ENCODE peak calls at places on chromosomes 4 and X, in five cellular contexts. E is CD8-positive, alpha-beta memory T cell; I is cardiac muscle cell; O is HepG2; Z is upper lobe of right lung. H is an unnamed sample.

GRCh38 chrX:134717698-134718328 is 59.5 kb upstream of the PLAC1 start:
- DNase-seq in Z (no peak), I (peak; percentile 39), E (no peak), O (no peak), H (no peak)

GRCh38 chr4:137994858-137995257 is 247.3 kb downstream of the SLC7A11 start:
- DNase-seq in Z (no peak), E (no peak), I (no peak), O (no peak), H (no peak)

GRCh38 chr4:152537881-152538280 is 2.0 kb upstream of the FBXW7 start:
- DNase-seq in I (no peak), E (no peak), Z (no peak), O (no peak), H (no peak)

GRCh38 chr4:26325191-26325590 is 4.4 kb downstream of the RBPJ start:
- DNase-seq in I (peak; percentile 50), O (peak; percentile 42), E (peak; percentile 42), Z (no peak), H (peak; percentile 53)

GRCh38 chr4:170025523-170026252 is 507 bp downstream of the MFAP3L start:
- DNase-seq in E (peak; percentile 2), Z (no peak), O (no peak), I (peak; percentile 15), H (no peak)

GRCh38 chr4:3635090-3635820 is 103.0 kb upstream of the LRPAP1 start:
- DNase-seq in O (no peak), I (no peak), E (no peak), Z (no peak), H (no peak)

GRCh38 chr4:137370206-137370633 is 162.1 kb downstream of the PCDH18 start:
- DNase-seq in E (no peak), I (peak; percentile 52), O (no peak), Z (no peak), H (no peak)

GRCh38 chr4:38386654-38387188 is 277.3 kb upstream of the KLF3 start:
- DNase-seq in I (no peak), E (no peak), O (no peak), Z (no peak), H (no peak)

GRCh38 chrX:17380221-17380620 is 5.2 kb downstream of the NHS start:
- DNase-seq in Z (no peak), E (no peak), I (no peak), O (no peak), H (no peak)

GRCh38 chrX:48702032-48702431 is 5.5 kb downstream of the SUV39H1 start:
- DNase-seq in Z (no peak), I (no peak), O (no peak), E (no peak), H (no peak)

GRCh38 chrX:110746014-110746413 is 49.6 kb downstream of the CHRDL1 start:
- DNase-seq in O (no peak), Z (no peak), E (no peak), I (no peak), H (no peak)
- H3K4me1 ChIP-seq in O (no peaks in the 10 kb centered on the region), Z (no peaks in the 10 kb centered on the region), E (no peaks in the 10 kb centered on the region), I (no peaks in the 10 kb centered on the region), H (no peaks in the 10 kb centered on the region)

DNA sequence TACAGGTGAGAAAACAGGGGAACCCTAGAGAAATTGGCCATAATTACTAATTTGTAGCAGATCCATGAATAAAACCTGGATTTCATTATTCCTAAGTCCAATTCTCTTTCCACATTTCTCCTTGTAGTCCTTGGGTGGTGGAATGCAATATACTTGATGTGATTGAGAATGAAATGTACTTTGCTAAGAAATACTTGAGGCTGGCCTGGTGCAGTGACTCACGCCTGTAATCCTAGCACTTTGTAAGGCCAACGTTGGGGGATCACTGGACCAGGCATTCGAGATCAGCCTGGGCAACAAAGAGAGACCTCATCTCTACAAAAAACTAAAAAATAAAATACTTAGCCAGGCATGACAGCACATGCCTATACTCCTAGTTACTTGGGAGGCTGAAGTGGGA is 15.9 kb downstream of the TMEM184C start:
- DNase-seq in Z (no peak), O (no peak), I (no peak), E (no peak), H (no peak)
- H3K36me3 ChIP-seq in Z (peaks cover 96% of the 10 kb centered on the region), O (no peaks in the 10 kb centered on the region), I (peaks cover 68% of the 10 kb centered on the region), E (peaks cover 39% of the 10 kb centered on the region), H (peaks cover 21% of the 10 kb centered on the region)

DNA sequence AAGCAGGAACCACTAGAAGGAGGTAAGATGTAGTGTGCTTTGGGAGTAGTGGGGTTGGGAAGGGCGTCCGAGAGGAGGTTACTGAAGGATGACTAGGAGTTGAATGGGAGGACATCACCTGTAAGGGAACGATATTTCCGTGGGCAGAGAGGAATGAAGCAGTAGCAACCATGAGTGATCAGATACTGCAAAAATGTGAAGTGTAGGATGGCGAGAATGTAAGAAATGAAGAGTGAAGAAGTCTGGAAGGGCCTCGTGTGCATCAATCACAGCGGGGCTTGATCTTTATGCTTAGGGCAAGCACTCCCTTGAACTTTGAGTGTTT is 594 bp downstream of the MSMO1 start:
- DNase-seq in E (no peak), I (no peak), O (no peak), Z (no peak), H (no peak)
- H3K4me1 ChIP-seq in E (peaks cover 25% of the 10 kb centered on the region), I (peaks cover 23% of the 10 kb centered on the region), O (peaks cover 43% of the 10 kb centered on the region), Z (peaks cover 5% of the 10 kb centered on the region), H (peaks cover 53% of the 10 kb centered on the region)

DNA sequence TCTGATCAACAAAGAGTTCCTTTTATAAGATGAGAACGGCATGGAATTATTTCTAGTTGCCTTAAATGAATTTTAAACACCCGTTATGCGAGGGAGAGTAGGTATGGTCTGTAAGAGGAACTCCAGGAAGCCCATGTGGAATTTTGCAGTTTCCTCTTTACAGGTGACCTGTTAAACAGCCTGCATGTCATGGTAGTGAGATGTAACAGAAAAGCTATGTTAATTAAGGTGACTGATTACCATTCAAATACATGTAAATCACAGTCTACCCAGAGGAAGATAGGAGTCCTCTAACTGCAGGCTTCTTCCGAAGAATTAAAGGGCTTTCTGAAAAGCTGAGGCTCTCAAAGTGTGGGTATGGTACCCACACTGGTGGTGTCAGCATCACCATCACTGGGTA is 163.6 kb downstream of the CBR4 start:
- DNase-seq in E (no peak), O (no peak), Z (no peak), I (no peak), H (no peak)
- H3K36me3 ChIP-seq in E (no peaks in the 10 kb centered on the region), O (no peaks in the 10 kb centered on the region), Z (no peaks in the 10 kb centered on the region), I (no peaks in the 10 kb centered on the region), H (no peaks in the 10 kb centered on the region)

GRCh38 chr4:184816962-184817361 is 8.8 kb downstream of the ACSL1 start:
- DNase-seq in I (no peak), Z (no peak), O (no peak), E (no peak), H (no peak)

GRCh38 chr4:184817494-184818215 is 8.1 kb downstream of the ACSL1 start:
- DNase-seq in E (no peak), O (no peak), I (no peak), Z (no peak), H (no peak)

GRCh38 chr4:184814686-184815045 is 11.1 kb downstream of the ACSL1 start:
- DNase-seq in O (no peak), E (no peak), Z (no peak), I (no peak), H (no peak)

GRCh38 chr4:184812651-184813181 is 13.1 kb downstream of the ACSL1 start:
- DNase-seq in O (no peak), I (peak; percentile 73), Z (no peak), E (no peak), H (no peak)

GRCh38 chr4:184815046-184815877 is 10.5 kb downstream of the ACSL1 start:
- DNase-seq in O (peak; percentile 74), E (no peak), I (peak; percentile 87), Z (peak; percentile 88), H (no peak)
- H3K4me1 ChIP-seq in O (peaks cover 81% of the 10 kb centered on the region), E (peaks cover 8% of the 10 kb centered on the region), I (peaks cover 61% of the 10 kb centered on the region), Z (peaks cover 58% of the 10 kb centered on the region), H (peaks cover 5% of the 10 kb centered on the region)

GRCh38 chrX:123876177-123876576 is 16.3 kb downstream of the XIAP start:
- DNase-seq in O (no peak), Z (no peak), E (no peak), I (no peak), H (no peak)

GRCh38 chrX:123884809-123885408 is 25.1 kb downstream of the XIAP start:
- DNase-seq in Z (no peak), I (peak; percentile 60), O (peak; percentile 31), E (peak; percentile 26), H (peak; percentile 57)

GRCh38 chrX:123878177-123878576 is 18.3 kb downstream of the XIAP start:
- DNase-seq in Z (no peak), E (peak; percentile 26), I (peak; percentile 32), O (no peak), H (peak; percentile 38)

GRCh38 chrX:123876844-123877243 is 17.0 kb downstream of the XIAP start:
- DNase-seq in O (no peak), Z (no peak), E (no peak), I (no peak), H (no peak)

GRCh38 chrX:123881330-123881729 is 21.5 kb downstream of the XIAP start:
- DNase-seq in O (no peak), I (no peak), Z (no peak), E (no peak), H (no peak)
- H3K36me3 ChIP-seq in O (no peaks in the 10 kb centered on the region), I (no peaks in the 10 kb centered on the region), Z (no peaks in the 10 kb centered on the region), E (no peaks in the 10 kb centered on the region), H (peaks cover 6% of the 10 kb centered on the region)

DNA sequence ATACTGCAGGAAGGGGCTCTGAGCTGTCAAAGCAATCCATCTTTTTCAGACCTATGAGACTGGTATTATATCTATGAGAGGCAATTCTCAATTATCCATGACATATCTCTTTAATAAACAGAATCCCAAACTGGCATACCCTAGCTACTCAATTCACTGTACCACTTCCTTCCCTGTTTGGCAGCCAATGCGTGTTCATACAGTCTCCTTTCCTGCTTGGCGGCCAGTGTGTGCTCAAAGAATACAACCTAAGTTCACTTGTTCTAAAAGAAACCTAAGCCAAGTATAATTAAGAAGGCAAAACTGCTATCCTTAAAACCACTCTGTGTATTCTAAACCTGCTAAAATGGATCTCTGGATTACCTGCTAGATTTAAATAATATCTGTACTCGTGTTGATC is 38.3 kb downstream of the ARHGEF9 start:
- DNase-seq in O (no peak), I (no peak), Z (no peak), E (no peak), H (no peak)
- H3K4me1 ChIP-seq in O (no peaks in the 10 kb centered on the region), I (peaks cover 7% of the 10 kb centered on the region), Z (no peaks in the 10 kb centered on the region), E (peaks cover 12% of the 10 kb centered on the region), H (peaks cover 19% of the 10 kb centered on the region)

GRCh38 chrX:53550756-53551463 is 116.7 kb upstream of the HSD17B10 start:
- DNase-seq in O (no peak), Z (no peak), E (no peak), I (no peak), H (no peak)

GRCh38 chrX:53544936-53545335 is 110.8 kb upstream of the HSD17B10 start:
- DNase-seq in E (no peak), O (no peak), Z (no peak), I (no peak), H (no peak)

DNA sequence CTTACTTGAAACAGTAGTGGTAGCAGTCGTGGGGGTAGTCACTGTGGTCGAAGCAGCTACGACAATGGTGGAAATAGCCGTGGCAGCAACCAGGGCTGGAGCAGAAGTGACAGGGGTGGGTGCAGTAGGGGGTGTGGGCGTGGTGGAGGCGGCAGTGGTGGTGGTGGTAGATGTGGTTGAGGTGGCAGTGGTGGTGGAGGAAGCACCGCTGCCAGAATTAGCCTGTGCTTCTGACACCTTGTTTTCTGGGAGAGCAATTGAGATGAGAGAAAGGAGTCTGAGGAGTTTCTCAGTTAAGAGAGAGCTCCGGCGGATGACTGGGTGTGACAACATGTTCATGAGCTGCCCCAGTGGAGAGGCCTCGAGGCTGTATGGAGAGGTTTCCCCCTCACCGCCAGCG is 113.5 kb upstream of the HSD17B10 start:
- DNase-seq in I (no peak), Z (no peak), O (no peak), E (peak; percentile 2), H (no peak)
- H3K36me3 ChIP-seq in I (peaks cover 36% of the 10 kb centered on the region), Z (peaks cover 97% of the 10 kb centered on the region), O (peaks cover 20% of the 10 kb centered on the region), E (peaks cover 76% of the 10 kb centered on the region), H (peaks cover 89% of the 10 kb centered on the region)